ENCODE peak calls at places on chromosome 17, in eight cellular contexts. Q, Z, E, T, I, X, J and K are unnamed samples.

GRCh38 chr17:1882836-1883235 is 53.0 kb downstream of the RPA1 start:
- DNase-seq in X (peak), T (no peak), J (no peak), E (no peak), I (no peak), Q (peak), Z (peak), K (no peak)

GRCh38 chr17:39069114-39069756 is 82.2 kb downstream of the PLXDC1 start:
- DNase-seq in X (peak), Q (no peak), Z (peak), I (no peak), E (peak), J (no peak), T (no peak), K (peak)

GRCh38 chr17:62778990-62779681 is 29.0 kb downstream of the MARCHF10 start:
- DNase-seq in Z (peak), E (peak), Q (no peak), I (peak), J (no peak), T (no peak), X (peak), K (peak)

GRCh38 chr17:45270828-45271418 is 9.0 kb upstream of the SPATA32 start:
- DNase-seq in X (no peak), Z (no peak), I (no peak), E (no peak), Q (peak), T (peak), J (peak), K (peak)

GRCh38 chr17:59651346-59651745 is 31.7 kb downstream of the CLTC start:
- DNase-seq in E (no peak), I (no peak), Q (no peak), Z (no peak), J (no peak), X (peak), T (no peak), K (no peak)

GRCh38 chr17:78921437-78921971 is 3.7 kb downstream of the TIMP2 start:
- DNase-seq in J (no peak), I (no peak), T (no peak), Q (no peak), X (no peak), Z (no peak), E (no peak), K (no peak)

GRCh38 chr17:34902761-34903325 is 58.4 kb downstream of the CCT6B start:
- DNase-seq in X (no peak), I (no peak), J (no peak), Q (no peak), Z (no peak), E (no peak), T (no peak), K (no peak)

GRCh38 chr17:33241390-33241789 is 51.7 kb downstream of the ASIC2 start:
- DNase-seq in T (no peak), Z (no peak), Q (no peak), E (no peak), J (no peak), X (peak), I (no peak), K (no peak)

GRCh38 chr17:66711936-66712335 is 123.0 kb upstream of the CACNG5 start:
- DNase-seq in T (no peak), J (no peak), X (no peak), Q (no peak), Z (peak), E (peak), I (no peak), K (peak)

GRCh38 chr17:4948166-4948996 is at the start of gene PFN1:
- DNase-seq in T (peak), I (peak), E (peak), Z (peak), X (peak), J (peak), Q (peak), K (peak)

GRCh38 chr17:48636177-48637018 is 10.2 kb upstream of the HOXB9 start:
- DNase-seq in Z (peak), Q (peak), T (peak), E (no peak), J (no peak), X (peak), I (no peak), K (no peak)

GRCh38 chr17:77580531-77580930 is 378.0 kb upstream of the TNRC6C start:
- DNase-seq in J (no peak), X (no peak), E (no peak), T (no peak), Z (no peak), Q (no peak), I (no peak), K (no peak)

GRCh38 chr17:82105417-82105881 is 7.4 kb upstream of the FASN start:
- DNase-seq in E (no peak), X (no peak), I (no peak), J (no peak), Q (no peak), Z (no peak), T (no peak), K (no peak)

GRCh38 chr17:76599699-76600460 is 14.2 kb upstream of the ST6GALNAC2 start:
- DNase-seq in T (no peak), Q (no peak), Z (no peak), I (no peak), J (peak), E (no peak), X (no peak), K (no peak)

GRCh38 chr17:81125573-81126081 is 39.7 kb upstream of the PVALEF start:
- DNase-seq in E (no peak), I (no peak), Q (no peak), T (no peak), Z (peak), X (peak), J (no peak), K (no peak)